ENCODE peak calls at places on chromosomes 6 and 20, in five cellular contexts. One of them, this sample, is unnamed.

GRCh38 chr6:127190552-127190951 is 72.1 kb downstream of the RSPO3 start:
- DNase-seq in H9: no peak
- DNase-seq in trophoblast cell: no peak
- DNase-seq in neuronal stem cell: no peak
- DNase-seq in H1: no peak
- DNase-seq in this sample: peak

GRCh38 chr6:30020629-30021028 is 40.4 kb upstream of the POLR1H start:
- DNase-seq in H1: no peak
- DNase-seq in trophoblast cell: no peak
- DNase-seq in neuronal stem cell: no peak
- DNase-seq in H9: no peak
- DNase-seq in this sample: no peak

GRCh38 chr20:51380401-51381385 is 161.8 kb downstream of the NFATC2 start:
- DNase-seq in neuronal stem cell: no peak
- DNase-seq in trophoblast cell: no peak
- DNase-seq in H9: no peak
- DNase-seq in H1: no peak
- DNase-seq in this sample: no peak

GRCh38 chr6:4969609-4970285 is 34.1 kb downstream of the RPP40 start:
- DNase-seq in H1: no peak
- DNase-seq in neuronal stem cell: peak
- DNase-seq in H9: no peak
- DNase-seq in trophoblast cell: no peak
- DNase-seq in this sample: no peak

GRCh38 chr6:109978174-109979032 is at the start of gene GPR6:
- DNase-seq in trophoblast cell: peak
- DNase-seq in neuronal stem cell: peak
- DNase-seq in H1: no peak
- DNase-seq in H9: peak
- DNase-seq in this sample: peak

GRCh38 chr20:47607208-47607613 is 105.5 kb downstream of the NCOA3 start:
- DNase-seq in H1: no peak
- DNase-seq in trophoblast cell: no peak
- DNase-seq in H9: no peak
- DNase-seq in neuronal stem cell: no peak
- DNase-seq in this sample: peak

GRCh38 chr20:61842011-61842410 is 223.7 kb downstream of the TAF4 start:
- DNase-seq in trophoblast cell: no peak
- DNase-seq in neuronal stem cell: no peak
- DNase-seq in H1: no peak
- DNase-seq in H9: no peak
- DNase-seq in this sample: no peak

GRCh38 chr6:21005816-21006553 is 471.7 kb downstream of the CDKAL1 start:
- DNase-seq in H1: no peak
- DNase-seq in trophoblast cell: no peak
- DNase-seq in neuronal stem cell: no peak
- DNase-seq in H9: no peak
- DNase-seq in this sample: peak

GRCh38 chr6:135851442-135852271 is at the start of gene PDE7B:
- DNase-seq in trophoblast cell: peak
- DNase-seq in neuronal stem cell: peak
- DNase-seq in H1: peak
- DNase-seq in H9: peak
- DNase-seq in this sample: peak

GRCh38 chr6:5302220-5302946 is 41.1 kb downstream of the FARS2 start:
- DNase-seq in H1: no peak
- DNase-seq in neuronal stem cell: no peak
- DNase-seq in trophoblast cell: no peak
- DNase-seq in H9: no peak
- DNase-seq in this sample: no peak

GRCh38 chr6:145844933-145845531 is 30.4 kb upstream of the FBXO30 start:
- DNase-seq in H1: no peak
- DNase-seq in H9: no peak
- DNase-seq in neuronal stem cell: no peak
- DNase-seq in trophoblast cell: no peak
- DNase-seq in this sample: peak

GRCh38 chr6:117840541-117840983 is 66.5 kb upstream of the SLC35F1 start:
- DNase-seq in H1: no peak
- DNase-seq in neuronal stem cell: peak
- DNase-seq in trophoblast cell: peak
- DNase-seq in H9: no peak
- DNase-seq in this sample: peak

GRCh38 chr6:12081776-12082175 is 69.7 kb downstream of the HIVEP1 start:
- DNase-seq in neuronal stem cell: no peak
- DNase-seq in trophoblast cell: peak
- DNase-seq in H1: no peak
- DNase-seq in H9: no peak
- DNase-seq in this sample: no peak

GRCh38 chr6:28597924-28598323 is 72.2 kb downstream of the GPX5 start:
- DNase-seq in neuronal stem cell: no peak
- DNase-seq in H1: no peak
- DNase-seq in trophoblast cell: no peak
- DNase-seq in H9: no peak
- DNase-seq in this sample: peak

GRCh38 chr20:20076297-20077065 is 24.1 kb downstream of the CFAP61 start:
- DNase-seq in trophoblast cell: peak
- DNase-seq in H1: no peak
- DNase-seq in neuronal stem cell: no peak
- DNase-seq in H9: no peak
- DNase-seq in this sample: peak

GRCh38 chr6:147297124-147297523 is 92.9 kb downstream of the STXBP5 start:
- DNase-seq in H1: no peak
- DNase-seq in neuronal stem cell: no peak
- DNase-seq in trophoblast cell: no peak
- DNase-seq in H9: no peak
- DNase-seq in this sample: peak

GRCh38 chr6:138428943-138429616 is 25.1 kb downstream of the HEBP2 start:
- DNase-seq in neuronal stem cell: peak
- DNase-seq in H1: no peak
- DNase-seq in trophoblast cell: no peak
- DNase-seq in H9: no peak
- DNase-seq in this sample: peak

GRCh38 chr20:38023181-38024085 is 9.8 kb downstream of the TTI1 start:
- DNase-seq in neuronal stem cell: no peak
- DNase-seq in H1: no peak
- DNase-seq in H9: no peak
- DNase-seq in trophoblast cell: no peak
- DNase-seq in this sample: peak

GRCh38 chr6:13261464-13261994 is 66.8 kb downstream of the TBC1D7 start:
- DNase-seq in H1: no peak
- DNase-seq in neuronal stem cell: no peak
- DNase-seq in trophoblast cell: no peak
- DNase-seq in H9: no peak
- DNase-seq in this sample: no peak

GRCh38 chr6:138242987-138243592 is 24.8 kb upstream of the PBOV1 start:
- DNase-seq in trophoblast cell: no peak
- DNase-seq in H1: no peak
- DNase-seq in neuronal stem cell: no peak
- DNase-seq in H9: no peak
- DNase-seq in this sample: no peak

GRCh38 chr20:21586682-21587081 is 72.8 kb upstream of the NKX2-2 start:
- DNase-seq in neuronal stem cell: no peak
- DNase-seq in trophoblast cell: no peak
- DNase-seq in H1: no peak
- DNase-seq in H9: no peak
- DNase-seq in this sample: no peak

GRCh38 chr6:56864171-56864616 is 90.7 kb upstream of the BEND6 start:
- DNase-seq in H9: no peak
- DNase-seq in H1: no peak
- DNase-seq in neuronal stem cell: no peak
- DNase-seq in trophoblast cell: no peak
- DNase-seq in this sample: no peak

GRCh38 chr6:138925806-138926205 is 62.2 kb downstream of the REPS1 start:
- DNase-seq in neuronal stem cell: no peak
- DNase-seq in H1: no peak
- DNase-seq in H9: no peak
- DNase-seq in trophoblast cell: no peak
- DNase-seq in this sample: no peak

GRCh38 chr20:59789641-59790040 is 143.8 kb downstream of the SYCP2 start:
- DNase-seq in trophoblast cell: no peak
- DNase-seq in neuronal stem cell: no peak
- DNase-seq in H1: no peak
- DNase-seq in H9: peak
- DNase-seq in this sample: no peak

GRCh38 chr6:120951258-120951657 is 383.0 kb downstream of the TBC1D32 start:
- DNase-seq in neuronal stem cell: no peak
- DNase-seq in H9: no peak
- DNase-seq in trophoblast cell: no peak
- DNase-seq in H1: no peak
- DNase-seq in this sample: no peak

GRCh38 chr6:123841067-123841896 is 37.6 kb downstream of the NKAIN2 start:
- DNase-seq in trophoblast cell: no peak
- DNase-seq in H1: no peak
- DNase-seq in neuronal stem cell: no peak
- DNase-seq in H9: no peak
- DNase-seq in this sample: no peak

GRCh38 chr6:19327684-19328083 is 509.5 kb upstream of the ID4 start:
- DNase-seq in H1: no peak
- DNase-seq in trophoblast cell: no peak
- DNase-seq in neuronal stem cell: no peak
- DNase-seq in H9: no peak
- DNase-seq in this sample: no peak

GRCh38 chr6:34025851-34026250 is 120.0 kb downstream of the GRM4 start:
- DNase-seq in H1: no peak
- DNase-seq in H9: no peak
- DNase-seq in trophoblast cell: no peak
- DNase-seq in neuronal stem cell: no peak
- DNase-seq in this sample: no peak

GRCh38 chr20:45968081-45968671 is 3.8 kb downstream of the ZNF335 start:
- DNase-seq in trophoblast cell: no peak
- DNase-seq in H9: no peak
- DNase-seq in H1: no peak
- DNase-seq in neuronal stem cell: no peak
- DNase-seq in this sample: peak

GRCh38 chr6:53493635-53494025 is 51.3 kb downstream of the GCLC start:
- DNase-seq in H1: no peak
- DNase-seq in neuronal stem cell: no peak
- DNase-seq in H9: no peak
- DNase-seq in trophoblast cell: no peak
- DNase-seq in this sample: peak

GRCh38 chr6:169833258-169833794 is 81.9 kb downstream of the ERMARD start:
- DNase-seq in H1: no peak
- DNase-seq in trophoblast cell: no peak
- DNase-seq in H9: no peak
- DNase-seq in neuronal stem cell: no peak
- DNase-seq in this sample: no peak

GRCh38 chr20:36483919-36484808 is 57.2 kb upstream of the MYL9 start:
- DNase-seq in trophoblast cell: no peak
- DNase-seq in H9: no peak
- DNase-seq in H1: no peak
- DNase-seq in neuronal stem cell: no peak
- DNase-seq in this sample: peak

GRCh38 chr6:1708820-1709612 is 99.3 kb downstream of the FOXC1 start:
- DNase-seq in neuronal stem cell: no peak
- DNase-seq in trophoblast cell: no peak
- DNase-seq in H1: no peak
- DNase-seq in H9: no peak
- DNase-seq in this sample: no peak

GRCh38 chr6:32945953-32946352 is 5.1 kb upstream of the HLA-DMB start:
- DNase-seq in H9: no peak
- DNase-seq in trophoblast cell: no peak
- DNase-seq in H1: no peak
- DNase-seq in neuronal stem cell: no peak
- DNase-seq in this sample: no peak
- H2BK5ac ChIP-seq in H9: no peak
- H2BK5ac ChIP-seq in trophoblast cell: no peak
- H2BK5ac ChIP-seq in H1: no peak
- H2BK5ac ChIP-seq in neuronal stem cell: no peak
- H2BK5ac ChIP-seq in this sample: no peak

GRCh38 chr6:100155141-100155540 is 161.1 kb upstream of the MCHR2 start:
- DNase-seq in trophoblast cell: peak
- DNase-seq in H1: no peak
- DNase-seq in neuronal stem cell: no peak
- DNase-seq in H9: no peak
- DNase-seq in this sample: no peak
- H2BK12ac ChIP-seq in trophoblast cell: no peak
- H2BK12ac ChIP-seq in H1: no peak
- H2BK12ac ChIP-seq in neuronal stem cell: no peak
- H2BK12ac ChIP-seq in H9: no peak
- H2BK12ac ChIP-seq in this sample: no peak

GRCh38 chr6:46113370-46113769 is 16.4 kb upstream of the ENPP4 start:
- DNase-seq in H1: no peak
- DNase-seq in H9: peak
- DNase-seq in neuronal stem cell: no peak
- DNase-seq in trophoblast cell: no peak
- DNase-seq in this sample: no peak
- H3K4me2 ChIP-seq in H1: peak
- H3K4me2 ChIP-seq in H9: no peak
- H3K4me2 ChIP-seq in neuronal stem cell: no peak
- H3K4me2 ChIP-seq in trophoblast cell: no peak
- H3K4me2 ChIP-seq in this sample: no peak

GRCh38 chr20:62936996-62937352 is 973 bp upstream of the GID8 start:
- DNase-seq in H9: no peak
- DNase-seq in neuronal stem cell: no peak
- DNase-seq in trophoblast cell: no peak
- DNase-seq in H1: no peak
- DNase-seq in this sample: peak
- H2BK5ac ChIP-seq in H9: no peak
- H2BK5ac ChIP-seq in neuronal stem cell: no peak
- H2BK5ac ChIP-seq in trophoblast cell: peak
- H2BK5ac ChIP-seq in H1: peak
- H2BK5ac ChIP-seq in this sample: peak

DNA sequence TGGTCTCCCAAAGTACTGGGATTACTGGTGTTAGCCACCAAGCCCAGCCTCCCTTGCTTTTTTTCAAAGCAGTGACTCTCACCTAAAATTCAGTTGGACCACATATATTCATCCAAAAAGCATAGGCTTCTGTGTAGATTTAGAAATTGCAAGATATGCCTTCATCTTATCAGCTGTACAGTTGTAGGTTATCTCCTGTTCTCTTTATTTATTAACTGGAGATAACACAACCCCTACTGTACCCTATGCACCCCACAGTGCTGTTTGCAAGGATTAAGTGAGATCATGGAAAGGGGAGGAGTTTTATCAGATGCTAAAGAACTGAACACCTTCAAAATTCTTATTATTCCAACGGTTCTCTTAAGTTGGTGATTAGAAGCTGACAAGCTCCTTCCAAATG is 164.4 kb upstream of the JARID2 start:
- DNase-seq in H9: no peak
- DNase-seq in neuronal stem cell: no peak
- DNase-seq in H1: no peak
- DNase-seq in trophoblast cell: no peak
- DNase-seq in this sample: no peak
- H2BK12ac ChIP-seq in H9: no peak
- H2BK12ac ChIP-seq in neuronal stem cell: no peak
- H2BK12ac ChIP-seq in H1: peak
- H2BK12ac ChIP-seq in trophoblast cell: no peak
- H2BK12ac ChIP-seq in this sample: no peak

DNA sequence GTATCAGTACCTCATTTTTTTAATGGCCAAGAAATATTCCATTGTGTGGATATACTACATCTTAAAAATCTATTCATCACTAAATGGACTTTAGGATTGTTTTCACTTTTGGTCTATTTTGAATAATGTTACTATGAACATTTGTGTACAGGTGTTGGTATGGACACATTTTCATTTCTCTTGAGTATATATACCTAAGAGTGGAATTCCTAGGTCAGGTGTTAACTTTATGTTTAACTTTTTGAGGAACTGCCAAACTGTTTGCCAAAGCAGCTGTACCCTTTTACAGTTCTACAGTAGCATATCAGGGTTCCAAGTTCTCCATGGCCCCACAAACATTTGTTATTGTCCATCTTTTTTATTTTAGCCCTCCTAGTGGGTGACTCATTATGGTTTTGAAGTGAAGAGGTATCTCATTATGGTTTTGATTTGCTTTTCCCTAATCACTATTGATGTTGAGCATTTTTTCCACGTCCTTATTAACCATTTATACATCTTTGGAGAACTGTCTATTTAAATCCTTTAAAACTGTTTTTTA is 28.2 kb downstream of the DSTN start:
- DNase-seq in H1: no peak
- DNase-seq in neuronal stem cell: no peak
- DNase-seq in H9: no peak
- DNase-seq in trophoblast cell: no peak
- DNase-seq in this sample: no peak
- H3K4me2 ChIP-seq in H1: no peak
- H3K4me2 ChIP-seq in neuronal stem cell: no peak
- H3K4me2 ChIP-seq in H9: no peak
- H3K4me2 ChIP-seq in trophoblast cell: no peak
- H3K4me2 ChIP-seq in this sample: no peak

This sample was measured in mesenchymal stem cell.